ENCODE peak calls at places on chromosome 21, in ten cellular contexts. N, F, I, G, P, Q, X, E, K and M are unnamed samples.

GRCh38 chr21:45011426-45011825 is 63.0 kb upstream of the ADARB1 start:
- DNase-seq in N (peak), F (no peak), I (no peak), G (no peak), P (no peak), Q (no peak), X (no peak), E (peak), K (no peak), M (no peak)

GRCh38 chr21:31173881-31174555 is 135.7 kb upstream of the KRTAP19-8 start:
- DNase-seq in N (no peak), F (peak), I (no peak), G (no peak), P (peak), Q (no peak), X (no peak), E (no peak), K (no peak), M (no peak)

GRCh38 chr21:43591468-43592050 is 67.7 kb downstream of the HSF2BP start:
- DNase-seq in N (no peak), F (no peak), I (peak), G (no peak), P (no peak), Q (no peak), X (no peak), E (no peak), K (no peak), M (no peak)

GRCh38 chr21:36065497-36066036 is 4.3 kb upstream of the CBR1 start:
- DNase-seq in N (no peak), F (no peak), I (peak), G (no peak), P (peak), Q (no peak), X (no peak), E (no peak), K (no peak), M (no peak)

GRCh38 chr21:24280591-24280990 is 1326.7 kb downstream of the MRPL39 start:
- DNase-seq in N (no peak), F (no peak), I (no peak), G (no peak), P (no peak), Q (no peak), X (no peak), E (no peak), K (no peak), M (no peak)

GRCh38 chr21:32626633-32627196 is 14.5 kb upstream of the CFAP298 start:
- DNase-seq in N (no peak), F (no peak), I (peak), G (no peak), P (peak), Q (no peak), X (peak), E (no peak), K (no peak), M (no peak)

GRCh38 chr21:34558166-34558565 is 46.2 kb upstream of the KCNE1 start:
- DNase-seq in N (no peak), F (no peak), I (no peak), G (no peak), P (no peak), Q (no peak), X (no peak), E (no peak), K (no peak), M (no peak)

GRCh38 chr21:45473496-45474322 is 68.5 kb downstream of the SLC19A1 start:
- DNase-seq in N (no peak), F (no peak), I (no peak), G (no peak), P (no peak), Q (no peak), X (no peak), E (no peak), K (no peak), M (no peak)

GRCh38 chr21:39712976-39713375 is 32.0 kb upstream of the IGSF5 start:
- DNase-seq in N (no peak), F (no peak), I (no peak), G (no peak), P (no peak), Q (no peak), X (no peak), E (no peak), K (no peak), M (no peak)

GRCh38 chr21:26140185-26140584 is 30.4 kb downstream of the APP start:
- DNase-seq in N (peak), F (no peak), I (peak), G (no peak), P (peak), Q (no peak), X (peak), E (no peak), K (no peak), M (no peak)

GRCh38 chr21:43921979-43922945 is 57.2 kb downstream of the AGPAT3 start:
- DNase-seq in N (no peak), F (no peak), I (peak), G (no peak), P (no peak), Q (peak), X (peak), E (peak), K (no peak), M (no peak)

GRCh38 chr21:32477424-32477745 is 64.9 kb downstream of the EVA1C start:
- DNase-seq in N (no peak), F (no peak), I (no peak), G (no peak), P (no peak), Q (no peak), X (no peak), E (no peak), K (no peak), M (no peak)

GRCh38 chr21:33618407-33618806 is 23.1 kb downstream of the CRYZL1 start:
- DNase-seq in N (no peak), F (no peak), I (no peak), G (no peak), P (no peak), Q (no peak), X (no peak), E (no peak), K (no peak), M (no peak)

GRCh38 chr21:16192900-16193299 is 463.1 kb downstream of the USP25 start:
- DNase-seq in N (no peak), F (no peak), I (peak), G (no peak), P (peak), Q (no peak), X (no peak), E (no peak), K (no peak), M (no peak)

GRCh38 chr21:36589352-36589971 is 109.5 kb upstream of the SIM2 start:
- DNase-seq in N (no peak), F (no peak), I (peak), G (peak), P (peak), Q (peak), X (no peak), E (no peak), K (no peak), M (peak)

GRCh38 chr21:38306833-38307232 is 50.0 kb downstream of the KCNJ15 start:
- DNase-seq in N (no peak), F (no peak), I (peak), G (no peak), P (peak), Q (no peak), X (peak), E (no peak), K (no peak), M (no peak)

GRCh38 chr21:45131537-45131999 is 57.2 kb downstream of the ADARB1 start:
- DNase-seq in N (no peak), F (no peak), I (no peak), G (no peak), P (no peak), Q (no peak), X (no peak), E (no peak), K (no peak), M (peak)

GRCh38 chr21:43997766-43998742 is 14.1 kb upstream of the TRAPPC10 start:
- DNase-seq in N (no peak), F (no peak), I (no peak), G (no peak), P (no peak), Q (no peak), X (no peak), E (no peak), K (no peak), M (no peak)

GRCh38 chr21:37006521-37007291 is at the start of gene RIPPLY3:
- DNase-seq in N (no peak), F (no peak), I (peak), G (peak), P (peak), Q (no peak), X (no peak), E (no peak), K (peak), M (peak)

GRCh38 chr21:39182016-39182415 is 1.2 kb downstream of the PSMG1 start:
- DNase-seq in N (no peak), F (no peak), I (no peak), G (no peak), P (no peak), Q (no peak), X (no peak), E (no peak), K (no peak), M (no peak)

GRCh38 chr21:38760017-38760761 is 45.5 kb upstream of the ETS2 start:
- DNase-seq in N (no peak), F (no peak), I (no peak), G (no peak), P (no peak), Q (no peak), X (no peak), E (no peak), K (no peak), M (no peak)

GRCh38 chr21:35134299-35134698 is 85.2 kb upstream of the RUNX1 start:
- DNase-seq in N (no peak), F (no peak), I (no peak), G (no peak), P (no peak), Q (no peak), X (no peak), E (no peak), K (no peak), M (no peak)

GRCh38 chr21:32135401-32136363 is 143.2 kb downstream of the MIS18A start:
- DNase-seq in N (no peak), F (no peak), I (peak), G (no peak), P (peak), Q (peak), X (no peak), E (no peak), K (no peak), M (no peak)

GRCh38 chr21:43189936-43190335 is 21.1 kb downstream of the CRYAA start:
- DNase-seq in N (peak), F (no peak), I (no peak), G (no peak), P (no peak), Q (no peak), X (no peak), E (no peak), K (no peak), M (peak)

GRCh38 chr21:41559658-41560599 is 52.0 kb upstream of the TMPRSS2 start:
- DNase-seq in N (no peak), F (no peak), I (peak), G (no peak), P (peak), Q (peak), X (peak), E (no peak), K (no peak), M (no peak)

GRCh38 chr21:14403681-14404318 is 20.9 kb upstream of the HSPA13 start:
- DNase-seq in N (no peak), F (no peak), I (peak), G (no peak), P (peak), Q (peak), X (peak), E (no peak), K (no peak), M (peak)

GRCh38 chr21:32306021-32306780 is 7.5 kb downstream of the MRAP start:
- DNase-seq in N (no peak), F (peak), I (no peak), G (no peak), P (no peak), Q (no peak), X (no peak), E (no peak), K (peak), M (no peak)

GRCh38 chr21:39083377-39084008 is 99.8 kb downstream of the PSMG1 start:
- DNase-seq in N (no peak), F (no peak), I (peak), G (peak), P (no peak), Q (no peak), X (no peak), E (no peak), K (no peak), M (no peak)

GRCh38 chr21:26131554-26131953 is 39.0 kb downstream of the APP start:
- DNase-seq in N (no peak), F (no peak), I (no peak), G (no peak), P (no peak), Q (no peak), X (no peak), E (no peak), K (no peak), M (no peak)